ENCODE peak calls at places on chromosomes 13 and 19, in ten cellular contexts. One of them, this sample, is unnamed.

GRCh38 chr13:95714142-95714832 is 37.3 kb downstream of the DNAJC3 start:
- DNase-seq in mesendoderm: no peak
- DNase-seq in prostate gland: no peak
- DNase-seq in IMR-90: peak; percentile 89
- DNase-seq in gastrocnemius medialis: no peak
- DNase-seq in substantia nigra: no peak
- DNase-seq in tibial artery: no peak
- DNase-seq in neural progenitor cell: no peak
- DNase-seq in adrenal gland: no peak
- DNase-seq in upper lobe of right lung: no peak
- DNase-seq in this sample: no peak

GRCh38 chr19:2207991-2208860 is 27.9 kb downstream of the PLEKHJ1 start:
- DNase-seq in mesendoderm: peak; percentile 62
- DNase-seq in prostate gland: no peak
- DNase-seq in IMR-90: peak; percentile 57
- DNase-seq in gastrocnemius medialis: no peak
- DNase-seq in substantia nigra: no peak
- DNase-seq in tibial artery: no peak
- DNase-seq in neural progenitor cell: peak; percentile 83
- DNase-seq in adrenal gland: peak; percentile 48
- DNase-seq in upper lobe of right lung: no peak
- DNase-seq in this sample: peak; percentile 12

GRCh38 chr13:94309997-94310842 is 169.3 kb downstream of the DCT start:
- DNase-seq in mesendoderm: no peak
- DNase-seq in prostate gland: no peak
- DNase-seq in IMR-90: peak; percentile 96
- DNase-seq in gastrocnemius medialis: no peak
- DNase-seq in substantia nigra: no peak
- DNase-seq in tibial artery: no peak
- DNase-seq in neural progenitor cell: no peak
- DNase-seq in adrenal gland: no peak
- DNase-seq in upper lobe of right lung: no peak
- DNase-seq in this sample: no peak

GRCh38 chr19:41997121-41997850 is 3.3 kb upstream of the ATP1A3 start:
- DNase-seq in mesendoderm: peak; percentile 76
- DNase-seq in prostate gland: peak; percentile 24
- DNase-seq in IMR-90: peak; percentile 22
- DNase-seq in gastrocnemius medialis: no peak
- DNase-seq in substantia nigra: no peak
- DNase-seq in tibial artery: no peak
- DNase-seq in neural progenitor cell: peak; percentile 90
- DNase-seq in adrenal gland: peak; percentile 39
- DNase-seq in upper lobe of right lung: no peak
- DNase-seq in this sample: no peak

GRCh38 chr19:49809155-49809986 is 3.7 kb downstream of the FUZ start:
- DNase-seq in mesendoderm: peak; percentile 55
- DNase-seq in prostate gland: peak; percentile 32
- DNase-seq in IMR-90: no peak
- DNase-seq in gastrocnemius medialis: peak; percentile 65
- DNase-seq in substantia nigra: peak; percentile 8
- DNase-seq in tibial artery: peak; percentile 82
- DNase-seq in neural progenitor cell: peak; percentile 71
- DNase-seq in adrenal gland: peak; percentile 85
- DNase-seq in upper lobe of right lung: peak; percentile 85
- DNase-seq in this sample: no peak

GRCh38 chr13:32549788-32550187 is 11.2 kb upstream of the N4BP2L2 start:
- DNase-seq in mesendoderm: no peak
- DNase-seq in prostate gland: no peak
- DNase-seq in IMR-90: no peak
- DNase-seq in gastrocnemius medialis: no peak
- DNase-seq in substantia nigra: no peak
- DNase-seq in tibial artery: no peak
- DNase-seq in neural progenitor cell: no peak
- DNase-seq in adrenal gland: no peak
- DNase-seq in upper lobe of right lung: no peak
- DNase-seq in this sample: no peak

GRCh38 chr19:1469936-1470863 is 8.8 kb downstream of the C19orf25 start:
- DNase-seq in mesendoderm: peak; percentile 71
- DNase-seq in prostate gland: no peak
- DNase-seq in IMR-90: no peak
- DNase-seq in gastrocnemius medialis: no peak
- DNase-seq in substantia nigra: no peak
- DNase-seq in tibial artery: no peak
- DNase-seq in neural progenitor cell: peak; percentile 92
- DNase-seq in adrenal gland: no peak
- DNase-seq in upper lobe of right lung: no peak
- DNase-seq in this sample: no peak

GRCh38 chr19:48398329-48399235 is 5.1 kb downstream of the GRIN2D start:
- DNase-seq in mesendoderm: peak; percentile 97
- DNase-seq in prostate gland: peak; percentile 44
- DNase-seq in IMR-90: peak; percentile 41
- DNase-seq in gastrocnemius medialis: no peak
- DNase-seq in substantia nigra: no peak
- DNase-seq in tibial artery: peak; percentile 81
- DNase-seq in neural progenitor cell: peak; percentile 96
- DNase-seq in adrenal gland: peak; percentile 58
- DNase-seq in upper lobe of right lung: peak; percentile 91
- DNase-seq in this sample: peak; percentile 21

GRCh38 chr19:17469092-17469370 is 1.3 kb upstream of the SLC27A1 start:
- DNase-seq in mesendoderm: no peak
- DNase-seq in prostate gland: no peak
- DNase-seq in IMR-90: peak; percentile 13
- DNase-seq in gastrocnemius medialis: no peak
- DNase-seq in substantia nigra: peak; percentile 48
- DNase-seq in tibial artery: no peak
- DNase-seq in neural progenitor cell: no peak
- DNase-seq in adrenal gland: no peak
- DNase-seq in upper lobe of right lung: no peak
- DNase-seq in this sample: no peak

GRCh38 chr19:17468302-17469091 is 1.8 kb upstream of the SLC27A1 start:
- DNase-seq in mesendoderm: no peak
- DNase-seq in prostate gland: peak; percentile 72
- DNase-seq in IMR-90: no peak
- DNase-seq in gastrocnemius medialis: peak; percentile 91
- DNase-seq in substantia nigra: peak; percentile 38
- DNase-seq in tibial artery: peak; percentile 94
- DNase-seq in neural progenitor cell: peak; percentile 41
- DNase-seq in adrenal gland: peak; percentile 96
- DNase-seq in upper lobe of right lung: peak; percentile 86
- DNase-seq in this sample: no peak

GRCh38 chr19:17466487-17466850 is 3.9 kb upstream of the SLC27A1 start:
- DNase-seq in mesendoderm: no peak
- DNase-seq in prostate gland: no peak
- DNase-seq in IMR-90: no peak
- DNase-seq in gastrocnemius medialis: no peak
- DNase-seq in substantia nigra: no peak
- DNase-seq in tibial artery: no peak
- DNase-seq in neural progenitor cell: no peak
- DNase-seq in adrenal gland: no peak
- DNase-seq in upper lobe of right lung: no peak
- DNase-seq in this sample: no peak

GRCh38 chr19:17469371-17470203 is 737 bp upstream of the SLC27A1 start:
- DNase-seq in mesendoderm: peak; percentile 99
- DNase-seq in prostate gland: peak; percentile 98
- DNase-seq in IMR-90: peak; percentile 89
- DNase-seq in gastrocnemius medialis: peak; percentile 98
- DNase-seq in substantia nigra: peak; percentile 86
- DNase-seq in tibial artery: peak; percentile 99
- DNase-seq in neural progenitor cell: peak; percentile 99
- DNase-seq in adrenal gland: peak; percentile 98
- DNase-seq in upper lobe of right lung: peak; percentile 99
- DNase-seq in this sample: peak; percentile 99

GRCh38 chr19:17467471-17468301 is 2.6 kb upstream of the SLC27A1 start:
- DNase-seq in mesendoderm: no peak
- DNase-seq in prostate gland: no peak
- DNase-seq in IMR-90: no peak
- DNase-seq in gastrocnemius medialis: peak; percentile 45
- DNase-seq in substantia nigra: no peak
- DNase-seq in tibial artery: no peak
- DNase-seq in neural progenitor cell: no peak
- DNase-seq in adrenal gland: no peak
- DNase-seq in upper lobe of right lung: no peak
- DNase-seq in this sample: no peak
- H3K27ac ChIP-seq in mesendoderm: no peak overlapping the region
- H3K27ac ChIP-seq in prostate gland: peak overlapping the region; percentile 91
- H3K27ac ChIP-seq in IMR-90: no peak overlapping the region
- H3K27ac ChIP-seq in gastrocnemius medialis: peak overlapping the region; percentile 97
- H3K27ac ChIP-seq in substantia nigra: no peak overlapping the region
- H3K27ac ChIP-seq in tibial artery: peak overlapping the region; percentile 95
- H3K27ac ChIP-seq in neural progenitor cell: no peak overlapping the region
- H3K27ac ChIP-seq in adrenal gland: peak overlapping the region; percentile 72
- H3K27ac ChIP-seq in upper lobe of right lung: peak overlapping the region; percentile 91
- H3K27ac ChIP-seq in this sample: no peak overlapping the region

GRCh38 chr19:30086916-30087315 is 144.9 kb downstream of the URI1 start:
- DNase-seq in mesendoderm: no peak
- DNase-seq in prostate gland: no peak
- DNase-seq in IMR-90: no peak
- DNase-seq in gastrocnemius medialis: no peak
- DNase-seq in substantia nigra: no peak
- DNase-seq in tibial artery: no peak
- DNase-seq in neural progenitor cell: no peak
- DNase-seq in adrenal gland: no peak
- DNase-seq in upper lobe of right lung: no peak
- DNase-seq in this sample: no peak

GRCh38 chr19:30089086-30089665 is 147.1 kb downstream of the URI1 start:
- DNase-seq in mesendoderm: no peak
- DNase-seq in prostate gland: no peak
- DNase-seq in IMR-90: no peak
- DNase-seq in gastrocnemius medialis: no peak
- DNase-seq in substantia nigra: no peak
- DNase-seq in tibial artery: no peak
- DNase-seq in neural progenitor cell: no peak
- DNase-seq in adrenal gland: no peak
- DNase-seq in upper lobe of right lung: peak; percentile 52
- DNase-seq in this sample: no peak

GRCh38 chr19:30088567-30088966 is 146.5 kb downstream of the URI1 start:
- DNase-seq in mesendoderm: no peak
- DNase-seq in prostate gland: no peak
- DNase-seq in IMR-90: no peak
- DNase-seq in gastrocnemius medialis: no peak
- DNase-seq in substantia nigra: no peak
- DNase-seq in tibial artery: no peak
- DNase-seq in neural progenitor cell: no peak
- DNase-seq in adrenal gland: no peak
- DNase-seq in upper lobe of right lung: no peak
- DNase-seq in this sample: no peak

GRCh38 chr19:30086220-30086619 is 144.2 kb downstream of the URI1 start:
- DNase-seq in mesendoderm: peak; percentile 21
- DNase-seq in prostate gland: no peak
- DNase-seq in IMR-90: no peak
- DNase-seq in gastrocnemius medialis: no peak
- DNase-seq in substantia nigra: no peak
- DNase-seq in tibial artery: no peak
- DNase-seq in neural progenitor cell: no peak
- DNase-seq in adrenal gland: no peak
- DNase-seq in upper lobe of right lung: no peak
- DNase-seq in this sample: no peak

DNA sequence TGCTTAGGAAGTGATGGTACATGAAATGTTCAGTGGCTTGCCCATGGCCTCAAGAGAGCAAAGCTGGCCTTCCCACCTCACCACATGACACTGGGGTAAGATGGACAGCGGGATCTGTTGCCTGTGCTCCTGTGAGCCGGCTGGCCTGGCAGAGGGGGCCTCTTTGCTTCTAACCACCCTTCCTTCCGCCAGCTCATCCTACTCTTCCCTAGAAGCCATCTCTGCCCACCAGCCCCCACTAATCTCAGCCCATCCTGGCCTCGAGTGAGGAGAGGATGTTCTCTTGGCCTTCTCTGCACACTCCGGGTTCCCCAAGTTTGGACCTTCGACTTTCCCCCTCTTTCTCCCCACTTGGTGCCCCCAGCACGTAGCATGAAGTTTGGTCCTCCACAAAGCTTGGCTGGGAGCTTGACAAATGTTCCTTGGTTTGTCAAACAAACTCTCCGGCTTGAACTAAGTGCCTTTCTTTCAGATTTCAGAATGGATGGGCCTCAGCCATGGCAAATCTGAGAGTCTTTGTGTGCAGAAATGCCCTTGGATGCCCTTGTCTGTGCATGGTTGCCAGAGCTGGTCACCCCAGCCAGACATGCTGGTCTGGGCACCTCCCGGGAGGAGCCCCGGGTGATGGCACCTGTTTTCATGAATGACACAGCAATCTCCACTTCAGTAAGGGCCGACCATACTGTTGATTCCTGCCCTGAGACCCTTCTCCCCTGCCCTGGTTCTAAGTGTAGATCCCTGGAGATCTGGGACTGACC is 145.5 kb downstream of the URI1 start:
- DNase-seq in mesendoderm: no peak
- DNase-seq in prostate gland: no peak
- DNase-seq in IMR-90: no peak
- DNase-seq in gastrocnemius medialis: no peak
- DNase-seq in substantia nigra: no peak
- DNase-seq in tibial artery: no peak
- DNase-seq in neural progenitor cell: no peak
- DNase-seq in adrenal gland: no peak
- DNase-seq in upper lobe of right lung: peak; percentile 33
- DNase-seq in this sample: no peak
- H3K27ac ChIP-seq in mesendoderm: no peak overlapping the region
- H3K27ac ChIP-seq in prostate gland: no peak overlapping the region
- H3K27ac ChIP-seq in IMR-90: no peak overlapping the region
- H3K27ac ChIP-seq in gastrocnemius medialis: no peak overlapping the region
- H3K27ac ChIP-seq in substantia nigra: peak overlapping the region; percentile 19
- H3K27ac ChIP-seq in tibial artery: no peak overlapping the region
- H3K27ac ChIP-seq in neural progenitor cell: no peak overlapping the region
- H3K27ac ChIP-seq in adrenal gland: no peak overlapping the region
- H3K27ac ChIP-seq in upper lobe of right lung: no peak overlapping the region
- H3K27ac ChIP-seq in this sample: no peak overlapping the region

DNA sequence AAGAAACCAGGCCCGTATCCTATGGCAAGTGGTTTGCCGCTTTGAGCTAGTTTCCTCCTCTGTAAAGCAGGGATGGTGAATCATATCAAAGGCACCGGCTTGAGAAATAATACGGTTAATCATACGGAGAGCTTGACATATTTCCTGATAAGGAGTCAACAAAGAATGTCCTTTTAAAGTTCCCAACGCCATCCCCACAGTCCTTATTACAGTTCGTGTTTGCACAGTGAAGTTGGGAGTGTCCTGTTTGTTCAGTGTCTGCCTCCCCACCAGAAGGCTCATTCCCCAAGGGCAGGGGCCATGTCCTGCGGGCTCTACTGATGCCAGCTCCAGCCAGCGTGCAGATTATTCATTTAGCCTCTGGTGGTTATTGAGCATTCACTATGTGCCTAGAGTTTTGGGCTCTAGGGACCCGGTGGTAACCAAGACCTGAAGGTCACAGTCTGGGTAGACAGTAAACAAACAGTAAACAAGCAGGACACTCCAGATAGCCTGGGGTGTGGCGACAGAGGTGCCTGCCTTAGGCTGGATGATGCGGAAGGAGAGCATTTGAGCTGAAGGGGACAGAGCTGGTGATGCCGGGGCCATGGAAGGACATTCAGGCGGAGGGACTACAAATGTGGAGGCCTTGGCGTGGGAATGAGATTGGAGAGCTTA is 6.3 kb downstream of the GRAMD1A start:
- DNase-seq in mesendoderm: no peak
- DNase-seq in prostate gland: peak; percentile 72
- DNase-seq in IMR-90: peak; percentile 77
- DNase-seq in gastrocnemius medialis: no peak
- DNase-seq in substantia nigra: no peak
- DNase-seq in tibial artery: no peak
- DNase-seq in neural progenitor cell: no peak
- DNase-seq in adrenal gland: peak; percentile 79
- DNase-seq in upper lobe of right lung: no peak
- DNase-seq in this sample: no peak
- H3K27ac ChIP-seq in mesendoderm: no peak overlapping the region
- H3K27ac ChIP-seq in prostate gland: peak overlapping the region; percentile 59
- H3K27ac ChIP-seq in IMR-90: peak overlapping the region; percentile 48
- H3K27ac ChIP-seq in gastrocnemius medialis: no peak overlapping the region
- H3K27ac ChIP-seq in substantia nigra: no peak overlapping the region
- H3K27ac ChIP-seq in tibial artery: no peak overlapping the region
- H3K27ac ChIP-seq in neural progenitor cell: no peak overlapping the region
- H3K27ac ChIP-seq in adrenal gland: peak overlapping the region; percentile 76
- H3K27ac ChIP-seq in upper lobe of right lung: peak overlapping the region; percentile 85
- H3K27ac ChIP-seq in this sample: no peak overlapping the region

GRCh38 chr13:40572961-40573360 is 93.5 kb downstream of the FOXO1 start:
- DNase-seq in mesendoderm: no peak
- DNase-seq in prostate gland: no peak
- DNase-seq in IMR-90: no peak
- DNase-seq in gastrocnemius medialis: no peak
- DNase-seq in substantia nigra: no peak
- DNase-seq in tibial artery: no peak
- DNase-seq in neural progenitor cell: no peak
- DNase-seq in adrenal gland: no peak
- DNase-seq in upper lobe of right lung: no peak
- DNase-seq in this sample: no peak

GRCh38 chr13:40580566-40581276 is 85.7 kb downstream of the FOXO1 start:
- DNase-seq in mesendoderm: no peak
- DNase-seq in prostate gland: no peak
- DNase-seq in IMR-90: no peak
- DNase-seq in gastrocnemius medialis: no peak
- DNase-seq in substantia nigra: no peak
- DNase-seq in tibial artery: no peak
- DNase-seq in neural progenitor cell: no peak
- DNase-seq in adrenal gland: peak; percentile 28
- DNase-seq in upper lobe of right lung: no peak
- DNase-seq in this sample: no peak

GRCh38 chr13:40578055-40578454 is 88.4 kb downstream of the FOXO1 start:
- DNase-seq in mesendoderm: no peak
- DNase-seq in prostate gland: no peak
- DNase-seq in IMR-90: no peak
- DNase-seq in gastrocnemius medialis: no peak
- DNase-seq in substantia nigra: no peak
- DNase-seq in tibial artery: no peak
- DNase-seq in neural progenitor cell: no peak
- DNase-seq in adrenal gland: no peak
- DNase-seq in upper lobe of right lung: no peak
- DNase-seq in this sample: no peak

GRCh38 chr13:40579535-40579934 is 86.9 kb downstream of the FOXO1 start:
- DNase-seq in mesendoderm: no peak
- DNase-seq in prostate gland: no peak
- DNase-seq in IMR-90: no peak
- DNase-seq in gastrocnemius medialis: no peak
- DNase-seq in substantia nigra: no peak
- DNase-seq in tibial artery: no peak
- DNase-seq in neural progenitor cell: no peak
- DNase-seq in adrenal gland: no peak
- DNase-seq in upper lobe of right lung: no peak
- DNase-seq in this sample: no peak

DNA sequence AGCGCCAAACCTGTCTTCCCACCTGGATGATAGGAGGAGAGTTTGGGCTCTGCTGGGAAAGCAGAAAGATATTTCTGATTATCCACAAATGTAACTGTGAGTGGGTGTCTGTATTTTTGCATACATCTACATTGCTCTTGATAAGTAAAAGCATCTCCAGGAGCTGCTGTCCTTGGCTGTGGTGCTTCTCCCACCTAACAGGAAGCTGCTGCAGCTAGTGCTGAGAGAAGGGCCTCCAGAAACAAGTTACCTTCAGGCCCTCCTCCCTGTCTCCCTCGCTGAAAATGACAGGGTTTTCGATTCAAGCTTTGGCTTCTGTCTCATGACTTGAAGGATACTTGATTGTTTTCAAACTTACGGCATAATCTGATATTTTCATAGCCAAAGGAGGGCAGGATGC is 90.1 kb downstream of the FOXO1 start:
- DNase-seq in mesendoderm: no peak
- DNase-seq in prostate gland: no peak
- DNase-seq in IMR-90: no peak
- DNase-seq in gastrocnemius medialis: no peak
- DNase-seq in substantia nigra: no peak
- DNase-seq in tibial artery: no peak
- DNase-seq in neural progenitor cell: no peak
- DNase-seq in adrenal gland: no peak
- DNase-seq in upper lobe of right lung: no peak
- DNase-seq in this sample: no peak
- H3K27ac ChIP-seq in mesendoderm: no peak overlapping the region
- H3K27ac ChIP-seq in prostate gland: no peak overlapping the region
- H3K27ac ChIP-seq in IMR-90: no peak overlapping the region
- H3K27ac ChIP-seq in gastrocnemius medialis: no peak overlapping the region
- H3K27ac ChIP-seq in substantia nigra: no peak overlapping the region
- H3K27ac ChIP-seq in tibial artery: no peak overlapping the region
- H3K27ac ChIP-seq in neural progenitor cell: no peak overlapping the region
- H3K27ac ChIP-seq in adrenal gland: no peak overlapping the region
- H3K27ac ChIP-seq in upper lobe of right lung: no peak overlapping the region
- H3K27ac ChIP-seq in this sample: no peak overlapping the region